ENCODE peak calls at places on chromosome 1, in nine cellular contexts. L is GM10248, U is adrenal gland, T is AG09309, Z is GM12865, B is brain microvascular endothelial cell, W is fibroblast of lung, X is Calu3, S is HFF-Myc. I is an unnamed sample.

GRCh38 chr1:201633811-201634210 is 94.9 kb downstream of the NAV1 start:
- DNase-seq in L (no peak), U (no peak), T (no peak), Z (no peak), B (no peak), W (peak), X (no peak), S (no peak), I (no peak)

GRCh38 chr1:227006397-227006796 is 66.3 kb downstream of the COQ8A start:
- DNase-seq in L (no peak), U (no peak), T (no peak), Z (peak), B (no peak), W (no peak), X (no peak), S (no peak), I (no peak)

GRCh38 chr1:43995984-43996732 is 4.8 kb downstream of the CCDC24 start:
- DNase-seq in L (no peak), U (no peak), T (no peak), Z (no peak), B (no peak), W (no peak), X (no peak), S (no peak), I (no peak)

GRCh38 chr1:160682983-160683886 is 28.4 kb downstream of the CD48 start:
- DNase-seq in L (no peak), U (no peak), T (no peak), Z (peak), B (no peak), W (no peak), X (no peak), S (no peak), I (no peak)

GRCh38 chr1:48817505-48818114 is 40.9 kb upstream of the BEND5 start:
- DNase-seq in L (peak), U (peak), T (peak), Z (peak), B (peak), W (peak), X (peak), S (peak), I (peak)

GRCh38 chr1:36740446-36740845 is 257.7 kb upstream of the CSF3R start:
- DNase-seq in L (no peak), U (no peak), T (no peak), Z (no peak), B (no peak), W (no peak), X (no peak), S (no peak), I (no peak)

GRCh38 chr1:172948457-172948856 is 102.3 kb downstream of the TNFSF18 start:
- DNase-seq in L (no peak), U (no peak), T (peak), Z (no peak), B (peak), W (peak), X (no peak), S (peak), I (no peak)

GRCh38 chr1:248703674-248704073 is 1.1 kb upstream of the OR14I1 start:
- DNase-seq in L (no peak), U (no peak), T (no peak), Z (no peak), B (no peak), W (no peak), X (no peak), S (no peak), I (no peak)

GRCh38 chr1:115429242-115429641 is 91.2 kb upstream of the NGF start:
- DNase-seq in L (no peak), U (no peak), T (no peak), Z (no peak), B (peak), W (peak), X (no peak), S (no peak), I (no peak)

GRCh38 chr1:8794605-8795004 is 22.8 kb downstream of the RERE start:
- DNase-seq in L (no peak), U (no peak), T (no peak), Z (peak), B (no peak), W (no peak), X (peak), S (no peak), I (no peak)

GRCh38 chr1:52368383-52369172 is 2.6 kb upstream of the CC2D1B start:
- DNase-seq in L (peak), U (peak), T (no peak), Z (peak), B (peak), W (peak), X (peak), S (no peak), I (no peak)

GRCh38 chr1:147478556-147478955 is 62.7 kb upstream of the BCL9 start:
- DNase-seq in L (no peak), U (no peak), T (no peak), Z (no peak), B (no peak), W (no peak), X (no peak), S (no peak), I (no peak)

GRCh38 chr1:37480581-37481288 is 6.4 kb downstream of the ZC3H12A start:
- DNase-seq in L (no peak), U (no peak), T (no peak), Z (no peak), B (no peak), W (no peak), X (no peak), S (no peak), I (no peak)

GRCh38 chr1:209231476-209232156 is 351.9 kb upstream of the CAMK1G start:
- DNase-seq in L (no peak), U (no peak), T (no peak), Z (no peak), B (no peak), W (no peak), X (no peak), S (no peak), I (no peak)

GRCh38 chr1:34829250-34829649 is 30.3 kb downstream of the SMIM12 start:
- DNase-seq in L (no peak), U (no peak), T (peak), Z (no peak), B (no peak), W (no peak), X (no peak), S (no peak), I (no peak)

GRCh38 chr1:58576727-58577675 is at the start of gene TACSTD2:
- DNase-seq in L (no peak), U (no peak), T (no peak), Z (no peak), B (no peak), W (no peak), X (peak), S (no peak), I (no peak)

GRCh38 chr1:34127006-34128000 is 37.7 kb downstream of the CSMD2 start:
- DNase-seq in L (no peak), U (no peak), T (no peak), Z (no peak), B (no peak), W (no peak), X (no peak), S (no peak), I (no peak)

GRCh38 chr1:40802078-40803075 is 18.8 kb downstream of the KCNQ4 start:
- DNase-seq in L (peak), U (peak), T (peak), Z (peak), B (peak), W (peak), X (peak), S (peak), I (peak)

GRCh38 chr1:232571523-232571922 is 58.4 kb downstream of the SIPA1L2 start:
- DNase-seq in L (no peak), U (no peak), T (no peak), Z (peak), B (no peak), W (peak), X (no peak), S (no peak), I (no peak)

GRCh38 chr1:236168716-236169429 is 26.5 kb downstream of the GPR137B start:
- DNase-seq in L (no peak), U (peak), T (no peak), Z (peak), B (peak), W (peak), X (peak), S (no peak), I (no peak)

DNA sequence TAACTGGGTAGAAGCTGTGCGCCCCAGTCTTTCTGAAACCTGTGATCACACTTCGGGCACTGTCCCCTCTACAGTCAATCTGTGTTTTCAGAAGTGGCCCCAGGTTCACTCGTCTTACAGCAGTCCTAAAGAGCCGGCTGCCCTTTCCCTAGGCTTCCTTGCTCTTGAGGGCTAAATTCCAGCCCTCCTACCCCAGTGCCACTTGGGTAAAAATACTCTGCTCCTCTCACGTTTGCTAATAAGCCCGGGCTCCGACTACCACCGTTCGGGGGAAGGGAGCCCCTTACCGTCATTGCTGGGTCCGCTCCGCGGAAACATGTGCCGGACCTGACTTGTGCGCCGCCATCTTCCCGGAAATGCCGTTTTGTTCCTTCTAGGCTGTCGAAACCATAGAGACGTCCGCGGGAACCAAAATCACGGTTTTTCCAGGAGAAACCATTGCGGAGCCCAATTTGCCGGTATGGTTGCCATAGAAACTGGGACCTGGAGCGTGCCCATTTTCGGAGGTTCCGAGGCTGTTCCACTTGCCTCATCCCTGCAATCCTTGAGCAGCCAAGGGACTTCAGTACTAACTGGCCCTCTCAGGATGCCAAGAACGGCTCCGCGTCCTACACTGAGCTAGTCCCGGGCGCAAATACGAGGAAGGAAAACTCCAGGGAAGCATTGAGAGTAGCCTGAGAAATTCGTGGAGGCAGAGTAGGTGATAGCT is at the start of gene GPATCH4:
- DNase-seq in L (peak), U (peak), T (peak), Z (peak), B (peak), W (peak), X (peak), S (peak), I (peak)
- TF ChIP-seq CTCF in L (no peak), U (no peak), T (no peak), Z (no peak), B (no peak), W (no peak), X (no peak), S (no peak), I (no peak)

DNA sequence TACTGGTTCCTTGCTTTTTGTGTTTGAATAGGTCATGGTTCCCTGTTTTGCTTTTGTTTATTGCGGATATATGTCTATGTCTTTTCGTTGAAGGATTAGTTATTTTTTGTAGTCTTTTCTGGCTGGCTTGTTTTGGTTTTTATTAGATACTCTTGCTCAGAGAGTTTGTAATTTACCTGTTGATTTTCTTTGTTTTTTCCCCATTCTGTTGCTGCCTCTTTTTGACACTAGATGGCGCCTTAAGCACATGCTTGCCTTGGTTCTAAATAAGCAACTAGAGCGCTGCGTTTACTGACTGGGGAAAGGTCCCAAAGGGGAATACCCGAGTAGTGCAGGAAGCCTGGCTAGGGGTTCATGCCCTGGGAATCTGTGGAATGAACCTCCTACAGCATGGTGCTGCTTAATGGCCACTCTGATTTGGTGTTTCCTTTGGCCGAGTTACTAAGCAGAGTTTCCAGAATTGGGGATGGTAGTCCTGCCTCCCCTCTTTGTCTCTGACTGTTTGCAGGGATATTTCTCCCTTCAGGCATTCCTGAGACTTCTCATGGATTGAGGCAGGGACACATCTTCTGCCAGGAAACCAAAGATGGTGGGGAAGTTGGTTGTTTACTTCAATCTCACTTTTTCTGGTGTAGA is 143.2 kb downstream of the PTPRU start:
- DNase-seq in L (no peak), U (no peak), T (no peak), Z (peak), B (peak), W (peak), X (no peak), S (peak), I (no peak)
- TF ChIP-seq CTCF in L (peak), U (peak), T (peak), Z (peak), B (peak), W (peak), X (peak), S (peak), I (peak)

GRCh38 chr1:212917134-212917485 is 33.2 kb upstream of the VASH2 start:
- DNase-seq in L (no peak), U (no peak), T (no peak), Z (no peak), B (no peak), W (no peak), X (no peak), S (no peak), I (no peak)

GRCh38 chr1:212917858-212918257 is 32.5 kb upstream of the VASH2 start:
- DNase-seq in L (no peak), U (no peak), T (no peak), Z (no peak), B (no peak), W (no peak), X (no peak), S (no peak), I (no peak)

GRCh38 chr1:212918751-212919150 is 31.6 kb upstream of the VASH2 start:
- DNase-seq in L (no peak), U (no peak), T (no peak), Z (no peak), B (no peak), W (no peak), X (no peak), S (no peak), I (no peak)

GRCh38 chr1:212920246-212920645 is 30.1 kb upstream of the VASH2 start:
- DNase-seq in L (no peak), U (no peak), T (no peak), Z (peak), B (no peak), W (no peak), X (no peak), S (no peak), I (no peak)

GRCh38 chr1:212920895-212921294 is 29.4 kb upstream of the VASH2 start:
- DNase-seq in L (peak), U (no peak), T (no peak), Z (peak), B (no peak), W (no peak), X (no peak), S (no peak), I (no peak)
- TF ChIP-seq CTCF in L (peak), U (peak), T (peak), Z (peak), B (peak), W (no peak), X (peak), S (peak), I (peak)

GRCh38 chr1:240847330-240847729 is 235.4 kb upstream of the GREM2 start:
- DNase-seq in L (no peak), U (no peak), T (no peak), Z (no peak), B (no peak), W (no peak), X (no peak), S (no peak), I (no peak)

GRCh38 chr1:240844466-240844865 is 232.5 kb upstream of the GREM2 start:
- DNase-seq in L (no peak), U (no peak), T (no peak), Z (no peak), B (no peak), W (no peak), X (no peak), S (no peak), I (no peak)

GRCh38 chr1:240843798-240844197 is 231.8 kb upstream of the GREM2 start:
- DNase-seq in L (no peak), U (no peak), T (no peak), Z (no peak), B (no peak), W (no peak), X (no peak), S (no peak), I (no peak)
- TF ChIP-seq CTCF in L (no peak), U (no peak), T (no peak), Z (no peak), B (no peak), W (no peak), X (no peak), S (no peak), I (no peak)

DNA sequence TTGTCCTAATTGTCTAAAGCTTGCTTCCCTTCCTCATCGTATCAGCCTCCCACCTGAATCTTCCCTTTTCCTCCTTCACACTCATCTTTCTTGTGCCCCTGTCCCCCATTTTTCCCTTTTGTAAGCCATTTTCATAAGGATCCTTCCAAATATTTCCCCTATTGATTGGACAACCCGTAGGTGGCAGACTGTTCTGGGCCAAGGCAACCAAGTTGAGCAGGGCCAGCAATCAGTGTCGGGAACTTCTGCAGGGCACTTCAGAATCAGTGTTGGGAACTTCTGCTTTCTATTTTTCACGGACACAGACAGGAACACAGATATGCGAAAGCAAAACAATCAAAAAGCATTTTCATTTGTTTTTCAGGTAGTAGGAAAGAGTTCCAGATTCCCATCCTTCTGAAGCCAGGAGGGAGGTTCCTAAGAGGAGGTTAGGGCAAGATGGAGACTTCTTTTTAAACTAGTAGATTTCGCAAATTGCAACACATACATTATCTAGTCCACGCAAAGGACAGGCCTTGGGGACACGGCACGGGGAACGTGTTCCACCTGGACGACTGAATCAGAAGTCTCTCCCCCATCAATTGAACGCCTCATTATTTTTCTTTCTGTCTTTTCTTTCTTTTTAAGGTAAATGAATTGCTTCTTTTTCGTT is 691 bp upstream of the MPZL1 start:
- DNase-seq in L (peak), U (peak), T (peak), Z (peak), B (peak), W (peak), X (peak), S (peak), I (no peak)
- TF ChIP-seq CTCF in L (no peak), U (peak), T (peak), Z (peak), B (peak), W (peak), X (peak), S (peak), I (peak)

GRCh38 chr1:211606914-211607751 is 28.2 kb upstream of the SLC30A1 start:
- DNase-seq in L (peak), U (peak), T (no peak), Z (peak), B (no peak), W (peak), X (no peak), S (no peak), I (no peak)

GRCh38 chr1:211610779-211611556 is 32.0 kb upstream of the SLC30A1 start:
- DNase-seq in L (no peak), U (peak), T (no peak), Z (no peak), B (no peak), W (peak), X (no peak), S (no peak), I (no peak)

GRCh38 chr1:211607752-211608478 is 29.0 kb upstream of the SLC30A1 start:
- DNase-seq in L (no peak), U (no peak), T (no peak), Z (no peak), B (no peak), W (no peak), X (no peak), S (no peak), I (no peak)

GRCh38 chr1:211611818-211612217 is 32.9 kb upstream of the SLC30A1 start:
- DNase-seq in L (no peak), U (no peak), T (no peak), Z (no peak), B (no peak), W (no peak), X (no peak), S (no peak), I (no peak)

GRCh38 chr1:211609120-211610024 is 30.4 kb upstream of the SLC30A1 start:
- DNase-seq in L (no peak), U (peak), T (no peak), Z (no peak), B (no peak), W (peak), X (no peak), S (no peak), I (no peak)
- TF ChIP-seq CTCF in L (no peak), U (no peak), T (no peak), Z (no peak), B (no peak), W (no peak), X (no peak), S (no peak), I (no peak)

GRCh38 chr1:113929750-113930498 is 800 bp downstream of the HIPK1 start:
- DNase-seq in L (peak), U (peak), T (no peak), Z (peak), B (peak), W (peak), X (peak), S (no peak), I (no peak)
- TF ChIP-seq CTCF in L (peak), U (no peak), T (peak), Z (peak), B (no peak), W (peak), X (no peak), S (no peak), I (peak)

GRCh38 chr1:113018911-113019310 is 54.1 kb upstream of the LRIG2 start:
- DNase-seq in L (no peak), U (no peak), T (no peak), Z (no peak), B (no peak), W (no peak), X (no peak), S (no peak), I (no peak)

GRCh38 chr1:113027008-113027407 is 46.0 kb upstream of the LRIG2 start:
- DNase-seq in L (no peak), U (no peak), T (no peak), Z (no peak), B (no peak), W (no peak), X (no peak), S (no peak), I (no peak)

GRCh38 chr1:113027449-113027848 is 45.5 kb upstream of the LRIG2 start:
- DNase-seq in L (no peak), U (no peak), T (no peak), Z (no peak), B (no peak), W (no peak), X (no peak), S (no peak), I (no peak)

DNA sequence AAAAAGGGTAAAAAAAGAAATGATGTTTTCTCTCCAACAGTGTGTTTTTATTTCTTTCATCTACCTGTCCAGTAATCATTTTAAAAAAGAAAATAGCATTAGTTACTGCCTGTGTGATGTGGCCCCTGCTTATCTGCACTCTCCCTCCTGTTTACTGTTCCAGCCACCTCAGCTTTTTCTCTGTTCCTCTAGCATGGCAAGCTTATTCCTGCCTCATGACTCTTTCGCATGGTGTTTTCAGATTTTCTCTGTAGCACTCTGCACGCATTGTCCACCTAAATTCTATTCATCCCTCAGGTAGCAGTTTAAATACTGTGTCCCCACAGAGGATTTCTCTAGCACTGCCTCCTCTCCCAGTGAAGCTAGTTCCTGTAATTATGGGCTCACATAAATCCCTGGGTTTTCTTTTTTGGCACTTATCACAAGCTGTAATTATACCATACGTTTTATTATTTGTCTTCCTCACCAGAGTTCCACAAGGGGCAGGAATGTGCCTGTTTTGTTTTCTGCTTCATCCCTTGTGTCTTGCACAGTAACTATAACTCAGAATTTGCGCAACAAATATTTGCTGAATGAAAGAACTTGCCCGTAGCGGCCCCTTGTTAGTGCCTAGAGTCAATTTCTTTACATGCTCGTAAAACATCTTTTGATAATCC is 51.4 kb upstream of the LRIG2 start:
- DNase-seq in L (no peak), U (no peak), T (no peak), Z (no peak), B (no peak), W (peak), X (no peak), S (no peak), I (peak)
- TF ChIP-seq CTCF in L (no peak), U (no peak), T (no peak), Z (no peak), B (no peak), W (no peak), X (no peak), S (no peak), I (peak)

I was measured in AG09319.